ENCODE peak calls at places on chromosomes 5 and 9, in ten cellular contexts. E is B cell; L is T1000; O is CD4-positive, alpha-beta T cell; J is hepatocyte; P is fibroblast of mammary gland; F is aorta; H is NCI-H1092 treated with DMSO at 0.1 percent for 48 hours; I is stimulated activated effector memory CD8-positive, alpha-beta T cell treated with anti-CD3 and anti-CD28 coated beads, Interleukin-12 subunit alpha, Interleukin-12 subunit beta, amount 100 ng/mL, for 72 hours; A is activated CD8-positive, alpha-beta memory T cell treated with anti-CD3 and anti-CD28 coated beads, Interleukin-2, amount 50 U/mL, for 48 hours. Q is an unnamed sample.

GRCh38 chr5:170291324-170291847 is 6.2 kb downstream of the LCP2 start:
- DNase-seq in E (no peak), L (no peak), O (no peak), J (no peak), P (no peak), F (no peak), H (no peak), I (no peak), A (peak), Q (no peak)

GRCh38 chr5:96997265-96997859 is 61.5 kb downstream of the LNPEP start:
- DNase-seq in E (peak), L (no peak), O (no peak), J (peak), P (peak), F (no peak), H (peak), I (no peak), A (no peak), Q (peak)

GRCh38 chr5:181205735-181206401 is 872 bp upstream of the TRIM7 start:
- DNase-seq in E (no peak), L (no peak), O (no peak), J (peak), P (no peak), F (peak), H (no peak), I (no peak), A (no peak), Q (no peak)

GRCh38 chr9:136399176-136400037 is 563 bp downstream of the SNAPC4 start:
- DNase-seq in E (peak), L (no peak), O (no peak), J (peak), P (peak), F (no peak), H (no peak), I (peak), A (peak), Q (peak)

GRCh38 chr9:82532504-82532903 is 530.4 kb downstream of the RASEF start:
- DNase-seq in E (no peak), L (no peak), O (no peak), J (no peak), P (peak), F (no peak), H (peak), I (no peak), A (no peak), Q (no peak)

GRCh38 chr5:87094347-87094746 is 173.3 kb upstream of the RASA1 start:
- DNase-seq in E (no peak), L (no peak), O (no peak), J (no peak), P (no peak), F (no peak), H (no peak), I (no peak), A (no peak), Q (no peak)

GRCh38 chr5:159510282-159510681 is 180.0 kb upstream of the IL12B start:
- DNase-seq in E (no peak), L (peak), O (no peak), J (peak), P (peak), F (no peak), H (no peak), I (no peak), A (no peak), Q (no peak)

GRCh38 chr9:20538956-20539355 is 83.3 kb downstream of the MLLT3 start:
- DNase-seq in E (no peak), L (no peak), O (no peak), J (no peak), P (peak), F (no peak), H (no peak), I (no peak), A (no peak), Q (no peak)

GRCh38 chr5:133865113-133865512 is 103.3 kb downstream of the C5orf15 start:
- DNase-seq in E (no peak), L (no peak), O (no peak), J (no peak), P (no peak), F (peak), H (no peak), I (no peak), A (no peak), Q (no peak)

GRCh38 chr5:103890313-103890712 is 327.7 kb upstream of the NUDT12 start:
- DNase-seq in E (no peak), L (no peak), O (no peak), J (no peak), P (no peak), F (no peak), H (no peak), I (no peak), A (no peak), Q (no peak)

GRCh38 chr5:6734781-6735180 is 21.5 kb downstream of the TENT4A start:
- DNase-seq in E (no peak), L (no peak), O (no peak), J (no peak), P (no peak), F (peak), H (no peak), I (no peak), A (no peak), Q (no peak)

GRCh38 chr9:119609277-119609971 is 240.2 kb upstream of the BRINP1 start:
- DNase-seq in E (no peak), L (no peak), O (no peak), J (no peak), P (no peak), F (no peak), H (no peak), I (no peak), A (no peak), Q (no peak)

GRCh38 chr5:4661326-4661725 is 478.8 kb upstream of the ADAMTS16 start:
- DNase-seq in E (no peak), L (no peak), O (no peak), J (no peak), P (no peak), F (no peak), H (no peak), I (no peak), A (no peak), Q (no peak)

GRCh38 chr5:36357391-36357790 is 55.7 kb upstream of the RANBP3L start:
- DNase-seq in E (no peak), L (no peak), O (no peak), J (no peak), P (peak), F (no peak), H (no peak), I (no peak), A (no peak), Q (no peak)

GRCh38 chr5:143404416-143405062 is 1.1 kb upstream of the NR3C1 start:
- DNase-seq in E (peak), L (peak), O (peak), J (no peak), P (peak), F (peak), H (peak), I (peak), A (peak), Q (peak)

GRCh38 chr5:151345808-151346478 is 1.4 kb downstream of the SLC36A2 start:
- DNase-seq in E (no peak), L (no peak), O (no peak), J (no peak), P (peak), F (no peak), H (no peak), I (no peak), A (no peak), Q (no peak)

Q was measured in SHP77.